ENCODE peak calls at places on chromosomes 2 and 18, in four cellular contexts. One of them, this sample, is unnamed.

GRCh38 chr2:169799555-169799954 is 884 bp downstream of the SSB start:
- DNase-seq in AG04450: no peak
- DNase-seq in cardiac fibroblast: peak
- DNase-seq in K562: peak
- DNase-seq in this sample: no peak

GRCh38 chr2:46737577-46737976 is 178.0 kb downstream of the MCFD2 start:
- DNase-seq in cardiac fibroblast: no peak
- DNase-seq in AG04450: no peak
- DNase-seq in K562: no peak
- DNase-seq in this sample: no peak

GRCh38 chr2:55771612-55772011 is 78.0 kb upstream of the PNPT1 start:
- DNase-seq in cardiac fibroblast: peak
- DNase-seq in K562: no peak
- DNase-seq in AG04450: no peak
- DNase-seq in this sample: peak

GRCh38 chr2:133097666-133098065 is 427.7 kb upstream of the LYPD1 start:
- DNase-seq in K562: no peak
- DNase-seq in AG04450: no peak
- DNase-seq in cardiac fibroblast: no peak
- DNase-seq in this sample: no peak

GRCh38 chr2:148023861-148024260 is 3.0 kb downstream of the MBD5 start:
- DNase-seq in AG04450: no peak
- DNase-seq in cardiac fibroblast: no peak
- DNase-seq in K562: no peak
- DNase-seq in this sample: no peak

GRCh38 chr2:170816499-170817246 is at the start of gene GAD1:
- DNase-seq in AG04450: no peak
- DNase-seq in K562: peak
- DNase-seq in cardiac fibroblast: peak
- DNase-seq in this sample: no peak

GRCh38 chr2:71482055-71482454 is 28.7 kb downstream of the DYSF start:
- DNase-seq in K562: no peak
- DNase-seq in cardiac fibroblast: no peak
- DNase-seq in AG04450: no peak
- DNase-seq in this sample: no peak

GRCh38 chr2:208096080-208096479 is 28.2 kb downstream of the CRYGD start:
- DNase-seq in cardiac fibroblast: no peak
- DNase-seq in K562: no peak
- DNase-seq in AG04450: no peak
- DNase-seq in this sample: no peak

GRCh38 chr18:76720683-76721082 is 101.7 kb upstream of the ZNF236 start:
- DNase-seq in cardiac fibroblast: peak
- DNase-seq in K562: no peak
- DNase-seq in AG04450: no peak
- DNase-seq in this sample: no peak

GRCh38 chr2:221304916-221305315 is 267.2 kb downstream of the EPHA4 start:
- DNase-seq in cardiac fibroblast: no peak
- DNase-seq in AG04450: no peak
- DNase-seq in K562: no peak
- DNase-seq in this sample: no peak

GRCh38 chr2:71615769-71616730 is 162.7 kb downstream of the DYSF start:
- DNase-seq in K562: peak
- DNase-seq in cardiac fibroblast: no peak
- DNase-seq in AG04450: no peak
- DNase-seq in this sample: no peak

GRCh38 chr2:16525265-16525887 is 140.3 kb downstream of the CYRIA start:
- DNase-seq in AG04450: no peak
- DNase-seq in K562: peak
- DNase-seq in cardiac fibroblast: peak
- DNase-seq in this sample: no peak

GRCh38 chr2:164766931-164767330 is 74.7 kb downstream of the COBLL1 start:
- DNase-seq in cardiac fibroblast: no peak
- DNase-seq in AG04450: no peak
- DNase-seq in K562: no peak
- DNase-seq in this sample: no peak

GRCh38 chr18:79515944-79516351 is 120.2 kb downstream of the NFATC1 start:
- DNase-seq in AG04450: no peak
- DNase-seq in cardiac fibroblast: no peak
- DNase-seq in K562: no peak
- DNase-seq in this sample: no peak

GRCh38 chr2:203804070-203804469 is 63.5 kb upstream of the CTLA4 start:
- DNase-seq in cardiac fibroblast: peak
- DNase-seq in AG04450: peak
- DNase-seq in K562: no peak
- DNase-seq in this sample: peak

GRCh38 chr2:43718530-43719124 is 42.4 kb upstream of the C1GALT1C1L start:
- DNase-seq in cardiac fibroblast: no peak
- DNase-seq in AG04450: no peak
- DNase-seq in K562: no peak
- DNase-seq in this sample: no peak

GRCh38 chr2:237159006-237159897 is 73.6 kb downstream of the COPS8 start:
- DNase-seq in K562: no peak
- DNase-seq in AG04450: no peak
- DNase-seq in cardiac fibroblast: peak
- DNase-seq in this sample: no peak

GRCh38 chr18:49178736-49179135 is 228.0 kb upstream of the SMAD7 start:
- DNase-seq in AG04450: no peak
- DNase-seq in K562: peak
- DNase-seq in cardiac fibroblast: peak
- DNase-seq in this sample: no peak

GRCh38 chr2:85131116-85131515 is 2.1 kb upstream of the TCF7L1 start:
- DNase-seq in AG04450: no peak
- DNase-seq in cardiac fibroblast: peak
- DNase-seq in K562: no peak
- DNase-seq in this sample: no peak

GRCh38 chr2:42569116-42569711 is 782 bp downstream of the MTA3 start:
- DNase-seq in cardiac fibroblast: peak
- DNase-seq in AG04450: no peak
- DNase-seq in K562: peak
- DNase-seq in this sample: no peak

GRCh38 chr2:235021752-235022151 is 69.9 kb downstream of the SH3BP4 start:
- DNase-seq in K562: no peak
- DNase-seq in AG04450: peak
- DNase-seq in cardiac fibroblast: peak
- DNase-seq in this sample: peak

GRCh38 chr2:232611559-232612218 is 21.7 kb upstream of the EFHD1 start:
- DNase-seq in cardiac fibroblast: peak
- DNase-seq in K562: peak
- DNase-seq in AG04450: peak
- DNase-seq in this sample: peak

GRCh38 chr2:119518401-119518800 is 5.9 kb downstream of the SCTR start:
- DNase-seq in AG04450: no peak
- DNase-seq in K562: no peak
- DNase-seq in cardiac fibroblast: no peak
- DNase-seq in this sample: no peak

GRCh38 chr2:72827999-72828646 is 2.3 kb upstream of the EXOC6B start:
- DNase-seq in cardiac fibroblast: peak
- DNase-seq in AG04450: peak
- DNase-seq in K562: no peak
- DNase-seq in this sample: no peak

GRCh38 chr2:4745596-4745995 is 946.6 kb upstream of the SOX11 start:
- DNase-seq in cardiac fibroblast: no peak
- DNase-seq in K562: no peak
- DNase-seq in AG04450: no peak
- DNase-seq in this sample: no peak

GRCh38 chr2:28390857-28391563 is 1.6 kb upstream of the FOSL2 start:
- DNase-seq in cardiac fibroblast: peak
- DNase-seq in AG04450: no peak
- DNase-seq in K562: peak
- DNase-seq in this sample: no peak

GRCh38 chr18:52310651-52311050 is 29.3 kb upstream of the DCC start:
- DNase-seq in AG04450: no peak
- DNase-seq in cardiac fibroblast: no peak
- DNase-seq in K562: no peak
- DNase-seq in this sample: no peak

GRCh38 chr18:61992923-61993322 is 100.1 kb upstream of the RNF152 start:
- DNase-seq in AG04450: no peak
- DNase-seq in cardiac fibroblast: peak
- DNase-seq in K562: no peak
- DNase-seq in this sample: peak

GRCh38 chr2:183070942-183071844 is 7.4 kb upstream of the DUSP19 start:
- DNase-seq in cardiac fibroblast: peak
- DNase-seq in K562: no peak
- DNase-seq in AG04450: no peak
- DNase-seq in this sample: no peak

GRCh38 chr2:130336150-130336876 is 6.4 kb upstream of the IMP4 start:
- DNase-seq in AG04450: no peak
- DNase-seq in K562: no peak
- DNase-seq in cardiac fibroblast: no peak
- DNase-seq in this sample: no peak
- H3K4me3 ChIP-seq in AG04450: no peak
- H3K4me3 ChIP-seq in K562: peak
- H3K4me3 ChIP-seq in cardiac fibroblast: no peak
- H3K4me3 ChIP-seq in this sample: peak

GRCh38 chr2:44942304-44943030 is 965 bp downstream of the SIX3 start:
- DNase-seq in cardiac fibroblast: no peak
- DNase-seq in K562: no peak
- DNase-seq in AG04450: no peak
- DNase-seq in this sample: no peak

GRCh38 chr2:44943031-44943692 is 1.7 kb downstream of the SIX3 start:
- DNase-seq in cardiac fibroblast: no peak
- DNase-seq in K562: no peak
- DNase-seq in AG04450: no peak
- DNase-seq in this sample: no peak

GRCh38 chr2:44940053-44940494 is 1.4 kb upstream of the SIX3 start:
- DNase-seq in AG04450: no peak
- DNase-seq in K562: no peak
- DNase-seq in cardiac fibroblast: no peak
- DNase-seq in this sample: no peak

GRCh38 chr2:44940612-44941464 is 664 bp upstream of the SIX3 start:
- DNase-seq in AG04450: no peak
- DNase-seq in K562: no peak
- DNase-seq in cardiac fibroblast: no peak
- DNase-seq in this sample: no peak

GRCh38 chr2:44941551-44942234 is at the start of gene SIX3:
- DNase-seq in cardiac fibroblast: no peak
- DNase-seq in AG04450: no peak
- DNase-seq in K562: no peak
- DNase-seq in this sample: no peak
- H3K4me3 ChIP-seq in cardiac fibroblast: peak
- H3K4me3 ChIP-seq in AG04450: peak
- H3K4me3 ChIP-seq in K562: no peak
- H3K4me3 ChIP-seq in this sample: peak

GRCh38 chr18:3514312-3515216 is 64.6 kb downstream of the TGIF1 start:
- DNase-seq in AG04450: no peak
- DNase-seq in cardiac fibroblast: no peak
- DNase-seq in K562: no peak
- DNase-seq in this sample: no peak

GRCh38 chr18:3524706-3525105 is 74.7 kb downstream of the TGIF1 start:
- DNase-seq in K562: no peak
- DNase-seq in cardiac fibroblast: no peak
- DNase-seq in AG04450: no peak
- DNase-seq in this sample: peak

GRCh38 chr18:3525870-3526420 is 76.0 kb downstream of the TGIF1 start:
- DNase-seq in K562: peak
- DNase-seq in cardiac fibroblast: no peak
- DNase-seq in AG04450: no peak
- DNase-seq in this sample: peak

DNA sequence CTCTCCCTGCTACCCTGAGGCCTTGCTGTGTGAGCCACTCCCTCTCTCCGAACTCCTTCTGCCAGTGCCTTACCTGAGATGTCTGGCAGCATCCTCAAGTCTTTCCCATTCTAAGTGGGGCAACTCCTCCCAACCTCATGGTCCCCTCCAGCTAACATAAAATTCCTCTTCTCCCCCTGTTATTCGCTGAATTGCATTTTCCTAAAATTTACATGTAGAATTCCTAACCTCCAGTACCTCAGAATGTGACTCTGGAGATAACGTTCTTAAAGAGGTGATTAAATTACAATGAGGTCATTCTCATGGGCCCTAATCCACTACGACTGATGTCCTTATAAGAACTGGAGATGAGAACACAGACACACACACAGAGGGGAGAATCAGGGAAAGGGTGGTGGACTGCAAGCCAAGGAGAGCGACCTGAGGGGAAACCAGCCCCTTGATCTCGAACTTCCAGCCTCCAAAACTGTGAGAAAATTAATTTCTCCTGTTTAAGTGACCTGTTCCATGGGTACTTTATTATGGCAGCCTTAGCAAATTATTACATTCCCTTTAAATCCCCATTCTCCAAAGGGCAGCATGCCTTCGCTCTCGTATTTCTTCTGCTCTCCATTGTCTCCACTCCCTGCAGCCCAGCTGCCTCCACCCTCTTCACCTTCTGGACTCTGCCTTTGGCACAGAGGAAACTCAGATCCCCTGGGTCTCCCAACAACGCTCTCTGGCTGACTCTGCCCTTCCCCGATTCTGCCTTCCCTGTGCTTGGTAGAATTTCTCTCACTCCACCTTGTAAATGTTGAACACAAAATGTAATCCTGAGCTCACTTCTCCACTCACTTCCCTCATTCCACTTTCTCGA is 70.5 kb downstream of the TGIF1 start:
- DNase-seq in AG04450: no peak
- DNase-seq in cardiac fibroblast: no peak
- DNase-seq in K562: no peak
- DNase-seq in this sample: no peak
- H3K4me3 ChIP-seq in AG04450: no peak
- H3K4me3 ChIP-seq in cardiac fibroblast: no peak
- H3K4me3 ChIP-seq in K562: no peak
- H3K4me3 ChIP-seq in this sample: no peak

GRCh38 chr2:134692461-134692860 is 26.3 kb downstream of the TMEM163 start:
- DNase-seq in AG04450: no peak
- DNase-seq in K562: no peak
- DNase-seq in cardiac fibroblast: no peak
- DNase-seq in this sample: no peak

GRCh38 chr2:134693359-134694330 is 25.2 kb downstream of the TMEM163 start:
- DNase-seq in AG04450: no peak
- DNase-seq in K562: no peak
- DNase-seq in cardiac fibroblast: no peak
- DNase-seq in this sample: no peak

GRCh38 chr2:134689303-134689702 is 29.5 kb downstream of the TMEM163 start:
- DNase-seq in K562: no peak
- DNase-seq in cardiac fibroblast: no peak
- DNase-seq in AG04450: no peak
- DNase-seq in this sample: no peak

GRCh38 chr2:134694411-134694810 is 24.4 kb downstream of the TMEM163 start:
- DNase-seq in K562: no peak
- DNase-seq in cardiac fibroblast: no peak
- DNase-seq in AG04450: no peak
- DNase-seq in this sample: no peak

DNA sequence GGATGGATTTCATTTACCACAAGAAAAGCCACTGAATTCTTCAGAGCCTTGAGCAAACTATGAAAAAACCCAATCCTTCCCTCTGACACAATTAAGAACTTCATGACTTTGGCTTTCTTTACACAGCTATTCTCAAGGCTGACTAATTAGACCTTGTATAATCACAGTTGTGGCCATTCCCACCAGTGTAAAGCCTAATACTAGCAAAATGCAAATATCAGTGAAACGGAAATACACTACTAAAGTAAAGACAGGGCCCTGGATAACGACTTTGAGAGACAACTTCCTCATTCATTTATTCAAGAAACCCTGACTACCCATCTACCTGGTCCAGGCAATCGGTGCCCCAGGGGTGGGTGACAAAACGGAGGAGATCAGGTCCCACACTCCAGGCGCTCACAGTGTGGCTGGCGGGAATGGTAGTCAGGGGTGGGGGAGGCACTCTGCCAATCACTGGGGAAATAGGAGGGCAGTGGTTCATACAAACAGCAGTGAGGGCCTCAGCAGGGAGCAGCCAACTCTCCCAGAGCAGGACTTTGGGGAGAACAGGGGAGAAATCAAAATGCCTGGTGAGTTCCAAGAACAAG is 28.1 kb downstream of the TMEM163 start:
- DNase-seq in K562: no peak
- DNase-seq in AG04450: no peak
- DNase-seq in cardiac fibroblast: no peak
- DNase-seq in this sample: no peak
- H3K4me3 ChIP-seq in K562: no peak
- H3K4me3 ChIP-seq in AG04450: no peak
- H3K4me3 ChIP-seq in cardiac fibroblast: no peak
- H3K4me3 ChIP-seq in this sample: no peak